ENCODE peak calls at places on chromosomes 5 and 9, in four cellular contexts. Q is WERI-Rb-1; A is COLO829; M is activated CD4-positive, CD25-positive, alpha-beta regulatory T cell. T is an unnamed sample.

GRCh38 chr5:73094415-73094814 is 26.0 kb upstream of the TMEM171 start:
- DNase-seq in Q (no peak), A (no peak), M (no peak), T (no peak)

GRCh38 chr5:109959652-109960051 is 269.9 kb downstream of the MAN2A1 start:
- DNase-seq in Q (no peak), A (no peak), M (no peak), T (no peak)

GRCh38 chr5:34915856-34916192 is 313 bp downstream of the BRIX1 start:
- DNase-seq in Q (peak), A (no peak), M (no peak), T (no peak)

GRCh38 chr5:84239509-84239908 is 145.2 kb downstream of the EDIL3 start:
- DNase-seq in Q (no peak), A (peak), M (no peak), T (peak)

GRCh38 chr5:155728857-155729683 is 597.9 kb upstream of the SGCD start:
- DNase-seq in Q (peak), A (no peak), M (no peak), T (no peak)

GRCh38 chr5:177500685-177501522 is 3.5 kb upstream of the PDLIM7 start:
- DNase-seq in Q (peak), A (peak), M (peak), T (peak)

GRCh38 chr9:91992636-91993035 is 42.6 kb upstream of the ROR2 start:
- DNase-seq in Q (no peak), A (peak), M (no peak), T (peak)

GRCh38 chr5:91266184-91266705 is 116.9 kb downstream of the ARRDC3 start:
- DNase-seq in Q (no peak), A (peak), M (no peak), T (peak)

GRCh38 chr5:130974284-130974683 is 190.8 kb downstream of the HINT1 start:
- DNase-seq in Q (no peak), A (no peak), M (no peak), T (no peak)

GRCh38 chr5:72842816-72843215 is 26.4 kb downstream of the TNPO1 start:
- DNase-seq in Q (no peak), A (no peak), M (no peak), T (no peak)

GRCh38 chr9:121050128-121050988 is at the start of gene C5:
- DNase-seq in Q (no peak), A (no peak), M (no peak), T (no peak)

GRCh38 chr9:34663296-34663590 is 786 bp upstream of the CCL27 start:
- DNase-seq in Q (no peak), A (no peak), M (no peak), T (no peak)

GRCh38 chr5:67815455-67816391 is 399.8 kb upstream of the PIK3R1 start:
- DNase-seq in Q (no peak), A (no peak), M (no peak), T (no peak)

GRCh38 chr9:123113185-123113584 is 79.7 kb downstream of the GPR21 start:
- DNase-seq in Q (no peak), A (no peak), M (no peak), T (no peak)

GRCh38 chr9:123599781-123600180 is 243.8 kb downstream of the CRB2 start:
- DNase-seq in Q (no peak), A (no peak), M (no peak), T (no peak)

GRCh38 chr9:108631890-108632289 is 223.9 kb downstream of the ACTL7B start:
- DNase-seq in Q (no peak), A (no peak), M (no peak), T (no peak)

GRCh38 chr9:137025120-137025966 is 2.7 kb downstream of the ABCA2 start:
- DNase-seq in Q (no peak), A (peak), M (no peak), T (peak)

GRCh38 chr9:100725376-100725775 is 147.5 kb downstream of the CAVIN4 start:
- DNase-seq in Q (no peak), A (no peak), M (no peak), T (peak)

GRCh38 chr5:72021651-72022357 is 85.5 kb upstream of the MAP1B start:
- DNase-seq in Q (no peak), A (no peak), M (no peak), T (no peak)

GRCh38 chr9:16572005-16572727 is 298.3 kb downstream of the BNC2 start:
- DNase-seq in Q (no peak), A (no peak), M (no peak), T (no peak)

GRCh38 chr9:26955921-26956886 is at the start of gene IFT74:
- DNase-seq in Q (peak), A (peak), M (peak), T (peak)

GRCh38 chr5:129377504-129377903 is 82.6 kb upstream of the ADAMTS19 start:
- DNase-seq in Q (peak), A (no peak), M (no peak), T (no peak)

GRCh38 chr9:76904661-76905457 is 1.1 kb downstream of the PRUNE2 start:
- DNase-seq in Q (no peak), A (no peak), M (no peak), T (peak)

GRCh38 chr5:410911-411517 is 32.0 kb upstream of the EXOC3 start:
- DNase-seq in Q (no peak), A (no peak), M (no peak), T (no peak)

T was measured in amniotic epithelial cell.